ENCODE peak calls at places on chromosomes 4 and X, in five cellular contexts. S is HuH-7, V is GM13976, I is NCI-H460, G is NCI-H1092. U is an unnamed sample.

GRCh38 chr4:88064410-88064809 is 57.0 kb downstream of the PKD2 start:
- DNase-seq in I (no peak), S (no peak), G (no peak), V (no peak), U (no peak)

GRCh38 chr4:125359960-125360628 is 45.3 kb downstream of the FAT4 start:
- DNase-seq in I (no peak), G (no peak), V (no peak), S (no peak), U (peak)

GRCh38 chr4:168221298-168221697 is 97.3 kb downstream of the DDX60 start:
- DNase-seq in S (no peak), V (no peak), I (no peak), G (peak), U (no peak)

GRCh38 chr4:76250962-76251361 is 559 bp upstream of the FAM47E start:
- DNase-seq in G (no peak), I (no peak), V (no peak), S (no peak), U (no peak)

GRCh38 chr4:109864134-109864533 is 16.2 kb downstream of the LRIT3 start:
- DNase-seq in G (no peak), I (no peak), V (no peak), S (no peak), U (no peak)

GRCh38 chr4:125741825-125742452 is 427.2 kb downstream of the FAT4 start:
- DNase-seq in V (no peak), G (no peak), S (peak), I (no peak), U (peak)

GRCh38 chrX:55220119-55220794 is at the start of gene PAGE5:
- DNase-seq in V (no peak), I (no peak), G (no peak), S (no peak), U (no peak)

GRCh38 chr4:138611721-138612120 is 369.6 kb upstream of the SLC7A11 start:
- DNase-seq in V (no peak), I (no peak), G (no peak), S (peak), U (no peak)

GRCh38 chr4:187063251-187063650 is 339.6 kb upstream of the FAT1 start:
- DNase-seq in I (no peak), V (no peak), G (no peak), S (no peak), U (no peak)

GRCh38 chr4:122456228-122457106 is at the start of gene IL2:
- DNase-seq in V (no peak), I (no peak), G (no peak), S (no peak), U (no peak)

GRCh38 chr4:9825049-9825448 is 43.6 kb downstream of the DRD5 start:
- DNase-seq in S (no peak), V (no peak), G (no peak), I (no peak), U (no peak)

GRCh38 chr4:1312821-1313640 is 23.3 kb downstream of the MAEA start:
- DNase-seq in I (no peak), G (no peak), V (no peak), S (no peak), U (no peak)

GRCh38 chr4:10098770-10099139 is 17.8 kb downstream of the WDR1 start:
- DNase-seq in S (no peak), I (no peak), G (no peak), V (no peak), U (no peak)

GRCh38 chr4:158826882-158827281 is 58.1 kb downstream of the FNIP2 start:
- DNase-seq in S (no peak), V (no peak), G (no peak), I (no peak), U (no peak)

GRCh38 chr4:102627831-102628523 is 126.8 kb downstream of the NFKB1 start:
- DNase-seq in S (no peak), G (no peak), V (peak), I (no peak), U (no peak)

GRCh38 chr4:113540859-113541258 is 220.7 kb downstream of the CAMK2D start:
- DNase-seq in S (no peak), I (no peak), G (no peak), V (no peak), U (no peak)

GRCh38 chr4:55868691-55869090 is 15.2 kb downstream of the EXOC1 start:
- DNase-seq in S (no peak), V (no peak), I (no peak), G (no peak), U (no peak)

GRCh38 chrX:21167028-21167427 is 207.2 kb upstream of the CNKSR2 start:
- DNase-seq in I (peak), V (no peak), G (no peak), S (no peak), U (no peak)

GRCh38 chr4:1321486-1321885 is 25.5 kb upstream of the UVSSA start:
- DNase-seq in S (no peak), V (no peak), G (no peak), I (no peak), U (no peak)

GRCh38 chr4:6290769-6291547 is 21.3 kb downstream of the WFS1 start:
- DNase-seq in V (no peak), I (no peak), G (no peak), S (no peak), U (no peak)

GRCh38 chrX:7926501-7926900 is 712 bp downstream of the PNPLA4 start:
- DNase-seq in V (no peak), I (no peak), G (no peak), S (no peak), U (no peak)

GRCh38 chr4:113759696-113760093 is 1.8 kb downstream of the CAMK2D start:
- DNase-seq in I (no peak), G (no peak), S (no peak), V (no peak), U (no peak)

GRCh38 chrX:150806827-150807226 is 91.6 kb downstream of the CD99L2 start:
- DNase-seq in S (no peak), V (no peak), G (no peak), I (no peak), U (no peak)

GRCh38 chr4:30717208-30718020 is 2.8 kb upstream of the PCDH7 start:
- DNase-seq in I (no peak), G (no peak), V (peak), S (peak), U (peak)

GRCh38 chr4:149521611-149522010 is 294.0 kb downstream of the IQCM start:
- DNase-seq in I (no peak), V (no peak), G (no peak), S (no peak), U (no peak)

GRCh38 chr4:17981063-17981462 is 40.5 kb downstream of the LCORL start:
- DNase-seq in I (no peak), G (no peak), V (no peak), S (no peak), U (no peak)

GRCh38 chrX:63918611-63919010 is 133.6 kb upstream of the ARHGEF9 start:
- DNase-seq in V (no peak), S (no peak), I (no peak), G (no peak), U (no peak)